ENCODE peak calls at places on chromosomes 12 and 14, in nine cellular contexts. One of them, this sample, is unnamed.

GRCh38 chr14:42624980-42625761 is 1018.5 kb downstream of the LRFN5 start:
- DNase-seq in IMR-90: no peak
- DNase-seq in choroid plexus epithelial cell: no peak
- DNase-seq in OCI-LY7: no peak
- DNase-seq in lung microvascular endothelial cell: no peak
- DNase-seq in naive thymus-derived CD8-positive, alpha-beta T cell: no peak
- DNase-seq in lower lobe of right lung: no peak
- DNase-seq in pons: no peak
- DNase-seq in CD8-positive, alpha-beta T cell: no peak
- DNase-seq in this sample: no peak

GRCh38 chr14:38291681-38292459 is 36.0 kb upstream of the CLEC14A start:
- DNase-seq in lower lobe of right lung: no peak
- DNase-seq in OCI-LY7: no peak
- DNase-seq in naive thymus-derived CD8-positive, alpha-beta T cell: no peak
- DNase-seq in choroid plexus epithelial cell: peak; percentile 39
- DNase-seq in CD8-positive, alpha-beta T cell: no peak
- DNase-seq in lung microvascular endothelial cell: peak; percentile 57
- DNase-seq in pons: no peak
- DNase-seq in IMR-90: peak; percentile 34
- DNase-seq in this sample: no peak

GRCh38 chr12:6122211-6122610 is 2.3 kb downstream of the VWF start:
- DNase-seq in choroid plexus epithelial cell: no peak
- DNase-seq in lung microvascular endothelial cell: no peak
- DNase-seq in CD8-positive, alpha-beta T cell: no peak
- DNase-seq in IMR-90: no peak
- DNase-seq in naive thymus-derived CD8-positive, alpha-beta T cell: no peak
- DNase-seq in OCI-LY7: no peak
- DNase-seq in pons: no peak
- DNase-seq in lower lobe of right lung: no peak
- DNase-seq in this sample: no peak

GRCh38 chr12:24014853-24015590 is 65.6 kb upstream of the SOX5 start:
- DNase-seq in CD8-positive, alpha-beta T cell: no peak
- DNase-seq in naive thymus-derived CD8-positive, alpha-beta T cell: no peak
- DNase-seq in OCI-LY7: no peak
- DNase-seq in lower lobe of right lung: no peak
- DNase-seq in lung microvascular endothelial cell: no peak
- DNase-seq in pons: peak; percentile 29
- DNase-seq in IMR-90: no peak
- DNase-seq in choroid plexus epithelial cell: no peak
- DNase-seq in this sample: no peak

GRCh38 chr14:77543637-77544334 is 45.2 kb upstream of the ISM2 start:
- DNase-seq in lung microvascular endothelial cell: no peak
- DNase-seq in CD8-positive, alpha-beta T cell: no peak
- DNase-seq in OCI-LY7: no peak
- DNase-seq in lower lobe of right lung: no peak
- DNase-seq in naive thymus-derived CD8-positive, alpha-beta T cell: no peak
- DNase-seq in choroid plexus epithelial cell: peak; percentile 41
- DNase-seq in pons: no peak
- DNase-seq in IMR-90: peak; percentile 24
- DNase-seq in this sample: no peak

GRCh38 chr12:106044773-106045172 is 94.0 kb downstream of the NUAK1 start:
- DNase-seq in OCI-LY7: no peak
- DNase-seq in lower lobe of right lung: no peak
- DNase-seq in lung microvascular endothelial cell: no peak
- DNase-seq in IMR-90: peak; percentile 62
- DNase-seq in choroid plexus epithelial cell: peak; percentile 35
- DNase-seq in naive thymus-derived CD8-positive, alpha-beta T cell: no peak
- DNase-seq in pons: no peak
- DNase-seq in CD8-positive, alpha-beta T cell: no peak
- DNase-seq in this sample: no peak

GRCh38 chr12:121883315-121883660 is 5.3 kb upstream of the PSMD9 start:
- DNase-seq in IMR-90: no peak
- DNase-seq in pons: no peak
- DNase-seq in lung microvascular endothelial cell: no peak
- DNase-seq in CD8-positive, alpha-beta T cell: no peak
- DNase-seq in lower lobe of right lung: no peak
- DNase-seq in naive thymus-derived CD8-positive, alpha-beta T cell: no peak
- DNase-seq in choroid plexus epithelial cell: no peak
- DNase-seq in OCI-LY7: no peak
- DNase-seq in this sample: no peak

GRCh38 chr14:92690171-92691011 is 58.0 kb downstream of the LGMN start:
- DNase-seq in lung microvascular endothelial cell: peak; percentile 63
- DNase-seq in IMR-90: peak; percentile 59
- DNase-seq in pons: no peak
- DNase-seq in choroid plexus epithelial cell: peak; percentile 83
- DNase-seq in naive thymus-derived CD8-positive, alpha-beta T cell: no peak
- DNase-seq in OCI-LY7: peak; percentile 28
- DNase-seq in CD8-positive, alpha-beta T cell: no peak
- DNase-seq in lower lobe of right lung: no peak
- DNase-seq in this sample: no peak

GRCh38 chr12:6826734-6827436 is 1.3 kb upstream of the P3H3 start:
- DNase-seq in lung microvascular endothelial cell: no peak
- DNase-seq in choroid plexus epithelial cell: no peak
- DNase-seq in pons: no peak
- DNase-seq in CD8-positive, alpha-beta T cell: no peak
- DNase-seq in IMR-90: no peak
- DNase-seq in naive thymus-derived CD8-positive, alpha-beta T cell: no peak
- DNase-seq in lower lobe of right lung: no peak
- DNase-seq in OCI-LY7: no peak
- DNase-seq in this sample: no peak

This sample was measured in caudate nucleus.